ENCODE peak calls at places on chromosome 16, in five cellular contexts. M, K, B, O and D are unnamed samples.
A peak's percentile ranks its signal among the peaks of the same experiment; 100 is the strongest.

GRCh38 chr16:83356266-83356665 is 451.5 kb upstream of the HSBP1 start:
- DNase-seq in M (peak; percentile 29), K (no peak), B (no peak), O (no peak), D (peak; percentile 46)

GRCh38 chr16:87562201-87562600 is 40.1 kb upstream of the JPH3 start:
- DNase-seq in M (no peak), K (no peak), B (no peak), O (no peak), D (no peak)

GRCh38 chr16:30473231-30474061 is 904 bp downstream of the ITGAL start:
- DNase-seq in M (no peak), K (no peak), B (no peak), O (no peak), D (no peak)

GRCh38 chr16:87086575-87086974 is 230.6 kb downstream of the C16orf95 start:
- DNase-seq in M (no peak), K (no peak), B (no peak), O (no peak), D (no peak)

GRCh38 chr16:7763111-7763510 is 430.5 kb downstream of the RBFOX1 start:
- DNase-seq in M (no peak), K (no peak), B (no peak), O (no peak), D (no peak)

GRCh38 chr16:3458852-3459361 is 15.4 kb downstream of the NAA60 start:
- DNase-seq in M (no peak), K (peak; percentile 80), B (no peak), O (no peak), D (no peak)

GRCh38 chr16:70789231-70789926 is 11.6 kb downstream of the VAC14 start:
- DNase-seq in M (peak; percentile 46), K (peak; percentile 40), B (no peak), O (peak; percentile 86), D (peak; percentile 36)

GRCh38 chr16:9516444-9516843 is 425.0 kb downstream of the HAPSTR1 start:
- DNase-seq in M (no peak), K (no peak), B (no peak), O (no peak), D (no peak)

DNA sequence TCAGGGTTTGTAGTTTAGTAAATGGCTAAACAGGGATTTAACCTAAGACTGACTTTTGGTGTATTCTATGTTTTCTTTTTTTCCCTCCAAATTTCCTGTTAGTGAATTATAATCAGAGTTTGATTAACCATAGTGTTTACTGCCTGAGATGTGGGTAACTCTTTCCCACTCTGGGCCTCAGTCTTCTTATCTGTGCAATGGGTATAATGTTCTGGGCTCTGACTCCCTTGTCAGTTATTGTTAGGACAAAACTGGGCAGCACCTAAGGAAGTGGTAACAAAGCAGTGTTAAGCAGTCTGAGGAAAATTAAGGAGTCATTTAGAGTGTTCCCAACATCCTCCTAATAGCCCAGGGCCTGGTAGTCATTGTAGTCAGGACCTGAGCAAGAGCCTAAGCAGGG is 206.4 kb upstream of the N4BP1 start:
- DNase-seq in M (no peak), K (no peak), B (no peak), O (no peak), D (no peak)
- H3K9me3 ChIP-seq in M (no peaks in the 10 kb centered on the region), K (no peaks in the 10 kb centered on the region), B (peaks cover 2% of the 10 kb centered on the region), O (no peaks in the 10 kb centered on the region), D (no peaks in the 10 kb centered on the region)

GRCh38 chr16:12311309-12311708 is 334.8 kb downstream of the SNX29 start:
- DNase-seq in M (no peak), K (no peak), B (no peak), O (no peak), D (no peak)
- H3K9me3 ChIP-seq in M (no peaks in the 10 kb centered on the region), K (no peaks in the 10 kb centered on the region), B (no peaks in the 10 kb centered on the region), O (no peaks in the 10 kb centered on the region), D (no peaks in the 10 kb centered on the region)

GRCh38 chr16:19913306-19913717 is 28.7 kb upstream of the GPRC5B start:
- DNase-seq in M (no peak), K (no peak), B (no peak), O (no peak), D (no peak)
- H3K9me3 ChIP-seq in M (no peaks in the 10 kb centered on the region), K (no peaks in the 10 kb centered on the region), B (peaks cover 1% of the 10 kb centered on the region), O (no peaks in the 10 kb centered on the region), D (no peaks in the 10 kb centered on the region)

DNA sequence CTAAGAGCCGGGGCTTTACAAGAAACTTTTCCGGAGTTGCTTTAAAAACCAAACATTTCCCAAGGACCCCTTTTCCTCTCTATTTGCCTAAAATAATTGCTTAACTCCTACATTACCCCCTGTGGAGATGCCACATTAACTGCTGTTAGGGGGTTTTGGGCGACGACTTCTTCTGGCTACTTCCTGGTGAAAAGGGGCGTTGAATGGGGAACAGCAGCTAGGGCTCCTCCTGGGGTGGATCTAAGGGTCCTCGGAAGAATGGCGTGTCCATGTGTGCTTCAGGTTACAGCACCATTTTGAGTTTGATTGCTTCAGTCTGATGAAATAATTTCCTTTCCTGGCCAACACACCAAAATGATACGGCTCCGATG is 22.0 kb downstream of the ABCC1 start:
- DNase-seq in M (no peak), K (no peak), B (no peak), O (no peak), D (no peak)
- H3K9me3 ChIP-seq in M (no peaks in the 10 kb centered on the region), K (no peaks in the 10 kb centered on the region), B (no peaks in the 10 kb centered on the region), O (no peaks in the 10 kb centered on the region), D (no peaks in the 10 kb centered on the region)

GRCh38 chr16:68548947-68549346 is 9.9 kb downstream of the ZFP90 start:
- DNase-seq in M (no peak), K (no peak), B (no peak), O (no peak), D (no peak)
- H3K9me3 ChIP-seq in M (peaks cover 27% of the 10 kb centered on the region), K (no peaks in the 10 kb centered on the region), B (peaks cover 19% of the 10 kb centered on the region), O (peaks cover 29% of the 10 kb centered on the region), D (peaks cover 4% of the 10 kb centered on the region)